ENCODE peak calls at places on chromosomes 2 and 18, in seven cellular contexts. One of them, this sample, is unnamed.

GRCh38 chr2:2325538-2325937 is 5.5 kb downstream of the MYT1L start:
- DNase-seq in heart left ventricle: no peak
- DNase-seq in suprapubic skin: no peak
- DNase-seq in A549: no peak
- DNase-seq in HCT116: no peak
- DNase-seq in transverse colon: no peak
- DNase-seq in ovary: no peak
- DNase-seq in this sample: no peak

GRCh38 chr2:128778843-128779242 is 460.2 kb upstream of the HS6ST1 start:
- DNase-seq in heart left ventricle: no peak
- DNase-seq in HCT116: no peak
- DNase-seq in A549: no peak
- DNase-seq in transverse colon: no peak
- DNase-seq in ovary: no peak
- DNase-seq in suprapubic skin: no peak
- DNase-seq in this sample: no peak

GRCh38 chr2:11624893-11625292 is 45.1 kb downstream of the NTSR2 start:
- DNase-seq in ovary: no peak
- DNase-seq in HCT116: no peak
- DNase-seq in A549: no peak
- DNase-seq in heart left ventricle: no peak
- DNase-seq in suprapubic skin: no peak
- DNase-seq in transverse colon: no peak
- DNase-seq in this sample: no peak

GRCh38 chr2:66331176-66331575 is 103.7 kb upstream of the MEIS1 start:
- DNase-seq in A549: no peak
- DNase-seq in heart left ventricle: no peak
- DNase-seq in suprapubic skin: no peak
- DNase-seq in ovary: no peak
- DNase-seq in HCT116: no peak
- DNase-seq in transverse colon: no peak
- DNase-seq in this sample: no peak

GRCh38 chr2:3594493-3595281 is at the start of gene COLEC11:
- DNase-seq in ovary: peak; percentile 75
- DNase-seq in transverse colon: no peak
- DNase-seq in A549: no peak
- DNase-seq in heart left ventricle: peak; percentile 72
- DNase-seq in suprapubic skin: no peak
- DNase-seq in HCT116: no peak
- DNase-seq in this sample: no peak

GRCh38 chr2:217990791-217991465 is 11.9 kb downstream of the TNS1 start:
- DNase-seq in A549: no peak
- DNase-seq in HCT116: no peak
- DNase-seq in transverse colon: no peak
- DNase-seq in ovary: peak; percentile 29
- DNase-seq in heart left ventricle: no peak
- DNase-seq in suprapubic skin: no peak
- DNase-seq in this sample: no peak

GRCh38 chr18:61991836-61992235 is 99.0 kb upstream of the RNF152 start:
- DNase-seq in A549: no peak
- DNase-seq in transverse colon: no peak
- DNase-seq in heart left ventricle: no peak
- DNase-seq in HCT116: no peak
- DNase-seq in ovary: no peak
- DNase-seq in suprapubic skin: no peak
- DNase-seq in this sample: no peak

GRCh38 chr2:66445781-66446177 is 10.9 kb downstream of the MEIS1 start:
- DNase-seq in A549: no peak
- DNase-seq in suprapubic skin: no peak
- DNase-seq in transverse colon: no peak
- DNase-seq in HCT116: no peak
- DNase-seq in heart left ventricle: no peak
- DNase-seq in ovary: peak; percentile 33
- DNase-seq in this sample: no peak

GRCh38 chr2:127525692-127526141 is 572 bp downstream of the IWS1 start:
- DNase-seq in heart left ventricle: no peak
- DNase-seq in HCT116: no peak
- DNase-seq in A549: peak; percentile 14
- DNase-seq in ovary: no peak
- DNase-seq in transverse colon: no peak
- DNase-seq in suprapubic skin: no peak
- DNase-seq in this sample: peak; percentile 14

GRCh38 chr2:112021781-112022231 is 33.3 kb upstream of the TMEM87B start:
- DNase-seq in ovary: no peak
- DNase-seq in suprapubic skin: no peak
- DNase-seq in HCT116: no peak
- DNase-seq in heart left ventricle: no peak
- DNase-seq in A549: no peak
- DNase-seq in transverse colon: no peak
- DNase-seq in this sample: no peak

GRCh38 chr2:72497761-72498160 is 328.1 kb downstream of the EXOC6B start:
- DNase-seq in suprapubic skin: no peak
- DNase-seq in A549: no peak
- DNase-seq in transverse colon: no peak
- DNase-seq in HCT116: no peak
- DNase-seq in ovary: no peak
- DNase-seq in heart left ventricle: no peak
- DNase-seq in this sample: no peak

GRCh38 chr2:60549250-60550150 is 4.0 kb downstream of the BCL11A start:
- DNase-seq in HCT116: no peak
- DNase-seq in heart left ventricle: peak; percentile 35
- DNase-seq in A549: no peak
- DNase-seq in suprapubic skin: peak; percentile 79
- DNase-seq in transverse colon: peak; percentile 46
- DNase-seq in ovary: peak; percentile 26
- DNase-seq in this sample: no peak

GRCh38 chr2:134319581-134320246 is 65.8 kb downstream of the MGAT5 start:
- DNase-seq in ovary: no peak
- DNase-seq in transverse colon: no peak
- DNase-seq in A549: no peak
- DNase-seq in heart left ventricle: no peak
- DNase-seq in HCT116: no peak
- DNase-seq in suprapubic skin: no peak
- DNase-seq in this sample: no peak

GRCh38 chr2:37614061-37614802 is 57.2 kb downstream of the CDC42EP3 start:
- DNase-seq in HCT116: no peak
- DNase-seq in ovary: no peak
- DNase-seq in suprapubic skin: no peak
- DNase-seq in transverse colon: peak; percentile 29
- DNase-seq in heart left ventricle: no peak
- DNase-seq in A549: no peak
- DNase-seq in this sample: no peak

GRCh38 chr18:26405190-26405781 is 143.1 kb downstream of the KCTD1 start:
- DNase-seq in heart left ventricle: peak; percentile 52
- DNase-seq in ovary: no peak
- DNase-seq in A549: peak; percentile 32
- DNase-seq in HCT116: peak; percentile 36
- DNase-seq in suprapubic skin: no peak
- DNase-seq in transverse colon: peak; percentile 15
- DNase-seq in this sample: no peak

GRCh38 chr2:109680523-109681297 is 66.5 kb downstream of the SOWAHC start:
- DNase-seq in suprapubic skin: no peak
- DNase-seq in heart left ventricle: no peak
- DNase-seq in transverse colon: no peak
- DNase-seq in A549: no peak
- DNase-seq in HCT116: no peak
- DNase-seq in ovary: no peak
- DNase-seq in this sample: no peak

GRCh38 chr2:156765043-156765442 is 328.9 kb downstream of the GPD2 start:
- DNase-seq in HCT116: no peak
- DNase-seq in ovary: no peak
- DNase-seq in heart left ventricle: no peak
- DNase-seq in suprapubic skin: no peak
- DNase-seq in transverse colon: no peak
- DNase-seq in A549: no peak
- DNase-seq in this sample: no peak

GRCh38 chr2:239266436-239266770 is 134.4 kb downstream of the HDAC4 start:
- DNase-seq in A549: no peak
- DNase-seq in HCT116: no peak
- DNase-seq in heart left ventricle: no peak
- DNase-seq in suprapubic skin: peak; percentile 64
- DNase-seq in ovary: no peak
- DNase-seq in transverse colon: no peak
- DNase-seq in this sample: no peak

GRCh38 chr2:239266779-239267410 is 133.9 kb downstream of the HDAC4 start:
- DNase-seq in transverse colon: peak; percentile 32
- DNase-seq in ovary: no peak
- DNase-seq in A549: no peak
- DNase-seq in suprapubic skin: peak; percentile 69
- DNase-seq in HCT116: no peak
- DNase-seq in heart left ventricle: peak; percentile 38
- DNase-seq in this sample: no peak

GRCh38 chr2:239268082-239268481 is 132.7 kb downstream of the HDAC4 start:
- DNase-seq in HCT116: no peak
- DNase-seq in A549: no peak
- DNase-seq in transverse colon: peak; percentile 83
- DNase-seq in suprapubic skin: peak; percentile 78
- DNase-seq in heart left ventricle: no peak
- DNase-seq in ovary: peak; percentile 48
- DNase-seq in this sample: no peak

GRCh38 chr2:239268549-239268948 is 132.3 kb downstream of the HDAC4 start:
- DNase-seq in heart left ventricle: no peak
- DNase-seq in suprapubic skin: peak; percentile 64
- DNase-seq in A549: no peak
- DNase-seq in HCT116: no peak
- DNase-seq in ovary: no peak
- DNase-seq in transverse colon: no peak
- DNase-seq in this sample: no peak

GRCh38 chr2:239267411-239267941 is 133.3 kb downstream of the HDAC4 start:
- DNase-seq in heart left ventricle: peak; percentile 72
- DNase-seq in transverse colon: peak; percentile 89
- DNase-seq in ovary: peak; percentile 58
- DNase-seq in suprapubic skin: peak; percentile 86
- DNase-seq in A549: no peak
- DNase-seq in HCT116: peak; percentile 53
- DNase-seq in this sample: no peak
- H3K4me3 ChIP-seq in heart left ventricle: peak overlapping the region; percentile 22
- H3K4me3 ChIP-seq in transverse colon: no peak overlapping the region
- H3K4me3 ChIP-seq in ovary: no peak overlapping the region
- H3K4me3 ChIP-seq in suprapubic skin: peak overlapping the region; percentile 32
- H3K4me3 ChIP-seq in A549: no peak overlapping the region
- H3K4me3 ChIP-seq in HCT116: peak overlapping the region; percentile 46
- H3K4me3 ChIP-seq in this sample: no peak overlapping the region

DNA sequence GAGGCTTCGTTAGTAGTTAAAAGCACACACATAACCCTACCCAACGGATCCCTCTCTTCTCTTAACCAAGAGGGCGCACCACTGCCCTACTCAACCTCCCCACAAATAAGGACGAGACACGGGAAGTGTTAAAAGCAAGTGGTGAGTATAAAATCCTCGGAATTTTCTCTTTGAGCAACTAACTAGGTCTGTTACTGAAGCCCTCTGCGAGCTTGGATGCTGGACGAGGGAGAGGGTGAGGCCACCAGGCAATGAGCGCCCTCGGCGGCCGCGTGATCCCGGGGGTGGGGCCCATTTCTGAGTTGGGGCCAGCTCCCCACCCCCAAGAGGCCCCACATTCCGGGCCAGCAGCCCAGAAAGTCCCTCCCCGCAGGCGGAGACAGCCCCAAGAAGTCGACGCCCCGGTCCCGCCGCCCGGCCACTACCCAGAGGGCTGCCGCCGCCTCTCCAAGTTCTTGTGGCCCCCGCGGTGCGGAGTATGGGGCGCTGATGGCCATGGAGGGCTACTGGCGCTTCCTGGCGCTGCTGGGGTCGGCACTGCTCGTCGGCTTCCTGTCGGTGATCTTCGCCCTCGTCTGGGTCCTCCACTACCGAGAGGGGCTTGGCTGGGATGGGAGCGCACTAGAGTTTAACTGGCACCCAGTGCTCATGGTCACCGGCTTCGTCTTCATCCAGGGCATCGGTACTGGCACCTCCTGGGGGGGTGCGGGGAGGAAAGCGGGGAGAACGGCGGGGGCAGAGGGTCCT is at the start of gene CYBRD1:
- DNase-seq in suprapubic skin: peak; percentile 95
- DNase-seq in transverse colon: peak; percentile 80
- DNase-seq in heart left ventricle: peak; percentile 84
- DNase-seq in A549: peak; percentile 45
- DNase-seq in ovary: peak; percentile 89
- DNase-seq in HCT116: no peak
- DNase-seq in this sample: peak; percentile 84
- TF ChIP-seq POLR2A in suprapubic skin: no peak
- TF ChIP-seq POLR2A in transverse colon: peak; percentile 59
- TF ChIP-seq POLR2A in heart left ventricle: peak; percentile 75
- TF ChIP-seq POLR2A in A549: peak; percentile 19
- TF ChIP-seq POLR2A in ovary: peak; percentile 70
- TF ChIP-seq POLR2A in HCT116: no peak
- TF ChIP-seq POLR2A in this sample: peak; percentile 89

DNA sequence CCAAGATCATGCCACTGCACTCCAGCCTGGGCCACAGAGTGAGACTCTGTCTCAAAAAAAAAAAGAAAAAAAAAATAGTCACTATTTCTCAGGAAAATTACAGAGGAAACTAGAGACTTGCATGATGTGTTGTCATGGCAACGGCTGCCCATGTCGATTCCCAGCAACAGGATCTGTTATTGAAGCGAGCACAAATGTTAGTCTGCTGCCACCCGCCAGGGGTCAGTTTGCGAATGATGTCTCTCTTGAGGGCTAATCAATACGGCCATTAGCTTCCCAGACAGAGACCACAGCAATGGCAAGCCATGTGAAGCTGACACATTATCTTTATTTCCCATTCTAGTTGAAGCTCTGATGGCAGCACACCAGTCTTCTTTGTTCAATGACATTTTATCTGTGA is 32.4 kb upstream of the ACYP2 start:
- DNase-seq in transverse colon: no peak
- DNase-seq in HCT116: no peak
- DNase-seq in heart left ventricle: no peak
- DNase-seq in ovary: no peak
- DNase-seq in A549: no peak
- DNase-seq in suprapubic skin: no peak
- DNase-seq in this sample: no peak
- H3K4me3 ChIP-seq in transverse colon: no peak overlapping the region
- H3K4me3 ChIP-seq in HCT116: no peak overlapping the region
- H3K4me3 ChIP-seq in heart left ventricle: no peak overlapping the region
- H3K4me3 ChIP-seq in ovary: no peak overlapping the region
- H3K4me3 ChIP-seq in A549: no peak overlapping the region
- H3K4me3 ChIP-seq in suprapubic skin: no peak overlapping the region
- H3K4me3 ChIP-seq in this sample: no peak overlapping the region

GRCh38 chr18:79960921-79961526 is 3.4 kb upstream of the HSBP1L1 start:
- DNase-seq in A549: no peak
- DNase-seq in suprapubic skin: no peak
- DNase-seq in transverse colon: no peak
- DNase-seq in ovary: no peak
- DNase-seq in HCT116: no peak
- DNase-seq in heart left ventricle: no peak
- DNase-seq in this sample: no peak

GRCh38 chr18:79962835-79963657 is 1.4 kb upstream of the HSBP1L1 start:
- DNase-seq in transverse colon: no peak
- DNase-seq in heart left ventricle: no peak
- DNase-seq in A549: no peak
- DNase-seq in HCT116: no peak
- DNase-seq in suprapubic skin: no peak
- DNase-seq in ovary: peak; percentile 10
- DNase-seq in this sample: no peak

GRCh38 chr18:79963658-79964329 is 649 bp upstream of the HSBP1L1 start:
- DNase-seq in ovary: no peak
- DNase-seq in transverse colon: no peak
- DNase-seq in heart left ventricle: no peak
- DNase-seq in suprapubic skin: no peak
- DNase-seq in HCT116: no peak
- DNase-seq in A549: no peak
- DNase-seq in this sample: no peak

GRCh38 chr18:79962311-79962710 is 2.1 kb upstream of the HSBP1L1 start:
- DNase-seq in suprapubic skin: no peak
- DNase-seq in transverse colon: no peak
- DNase-seq in heart left ventricle: no peak
- DNase-seq in A549: no peak
- DNase-seq in ovary: peak; percentile 10
- DNase-seq in HCT116: peak; percentile 33
- DNase-seq in this sample: no peak

GRCh38 chr18:79961527-79962291 is 2.7 kb upstream of the HSBP1L1 start:
- DNase-seq in transverse colon: no peak
- DNase-seq in HCT116: no peak
- DNase-seq in heart left ventricle: no peak
- DNase-seq in suprapubic skin: no peak
- DNase-seq in ovary: peak; percentile 13
- DNase-seq in A549: no peak
- DNase-seq in this sample: no peak
- TF ChIP-seq POLR2A in transverse colon: peak; percentile 49
- TF ChIP-seq POLR2A in HCT116: no peak
- TF ChIP-seq POLR2A in heart left ventricle: no peak
- TF ChIP-seq POLR2A in suprapubic skin: no peak
- TF ChIP-seq POLR2A in ovary: no peak
- TF ChIP-seq POLR2A in A549: no peak
- TF ChIP-seq POLR2A in this sample: no peak

This sample was measured in tibial nerve.